ENCODE peak calls at places on chromosomes 16 and 17, in five cellular contexts. O is psoas muscle; I is memory B cell; U is stimulated activated CD4-positive, alpha-beta T cell treated with anti-CD3 and anti-CD28 coated beads, Interleukin-2, amount 100 ng/mL, for 48 hours; H is NCI-H1930. Z is an unnamed sample.

GRCh38 chr16:27759947-27760844 is 210.3 kb downstream of the KATNIP start:
- DNase-seq in H (no peak), O (no peak), U (no peak), I (no peak), Z (peak)

GRCh38 chr16:49513040-49513439 is 139.4 kb downstream of the C16orf78 start:
- DNase-seq in O (peak), I (no peak), H (no peak), U (no peak), Z (no peak)

GRCh38 chr16:48558269-48558915 is 51.6 kb downstream of the N4BP1 start:
- DNase-seq in H (no peak), U (no peak), O (no peak), I (no peak), Z (no peak)

GRCh38 chr16:28082624-28083023 is 19.1 kb upstream of the GSG1L start:
- DNase-seq in U (no peak), I (no peak), O (no peak), H (no peak), Z (no peak)

GRCh38 chr16:68115851-68116250 is 30.7 kb downstream of the NFATC3 start:
- DNase-seq in O (no peak), H (no peak), I (no peak), U (no peak), Z (no peak)

GRCh38 chr17:44205962-44206824 is 6.5 kb upstream of the ATXN7L3 start:
- DNase-seq in O (no peak), U (no peak), H (no peak), I (no peak), Z (no peak)

GRCh38 chr17:77887464-77888241 is 70.8 kb upstream of the TNRC6C start:
- DNase-seq in H (no peak), I (peak), O (peak), U (peak), Z (no peak)

GRCh38 chr17:37745801-37746426 is 1.1 kb upstream of the HNF1B start:
- DNase-seq in I (no peak), O (no peak), H (no peak), U (no peak), Z (no peak)

GRCh38 chr17:14301761-14302401 is 1.0 kb downstream of the HS3ST3B1 start:
- DNase-seq in H (no peak), I (peak), O (peak), U (peak), Z (no peak)

GRCh38 chr17:17494499-17495447 is 1.4 kb downstream of the RASD1 start:
- DNase-seq in O (peak), U (peak), H (no peak), I (no peak), Z (no peak)

Z was measured in CMK.